ENCODE peak calls at places on chromosome 20, in four cellular contexts. J, G, D and L are unnamed samples.

GRCh38 chr20:61278296-61278695 is 26.2 kb downstream of the CDH4 start:
- DNase-seq in J (no peak), G (no peak), D (no peak), L (no peak)

GRCh38 chr20:63486300-63486855 is 12.5 kb downstream of the EEF1A2 start:
- DNase-seq in J (no peak), G (no peak), D (no peak), L (no peak)

GRCh38 chr20:33450867-33451266 is 7.3 kb upstream of the SNTA1 start:
- DNase-seq in J (no peak), G (no peak), D (no peak), L (peak; percentile 26)

GRCh38 chr20:5735845-5736530 is 14.2 kb upstream of the SHLD1 start:
- DNase-seq in J (no peak), G (no peak), D (no peak), L (no peak)

GRCh38 chr20:24786646-24787045 is 162.4 kb upstream of the CST7 start:
- DNase-seq in J (no peak), G (no peak), D (no peak), L (no peak)

GRCh38 chr20:46651091-46651962 is at the start of gene SLC13A3:
- DNase-seq in J (no peak), G (no peak), D (no peak), L (no peak)

GRCh38 chr20:47524385-47524784 is 22.7 kb downstream of the NCOA3 start:
- DNase-seq in J (no peak), G (no peak), D (no peak), L (no peak)

GRCh38 chr20:47925603-47926002 is 140.3 kb upstream of the SULF2 start:
- DNase-seq in J (no peak), G (no peak), D (no peak), L (no peak)

GRCh38 chr20:2692036-2692885 is at the start of gene EBF4:
- DNase-seq in J (peak; percentile 74), G (peak; percentile 32), D (no peak), L (peak; percentile 57)

GRCh38 chr20:9594284-9594875 is 80.0 kb downstream of the LAMP5 start:
- DNase-seq in J (no peak), G (no peak), D (no peak), L (no peak)

GRCh38 chr20:42639140-42639539 is 550.6 kb downstream of the PTPRT start:
- DNase-seq in J (no peak), G (no peak), D (no peak), L (no peak)

GRCh38 chr20:17636523-17637412 is 45.3 kb downstream of the RRBP1 start:
- DNase-seq in J (no peak), G (no peak), D (no peak), L (no peak)